ENCODE peak calls at places on chromosome 4, in six cellular contexts. One of them, this sample, is unnamed.

GRCh38 chr4:166422475-166422874 is 549.4 kb downstream of the TLL1 start:
- DNase-seq in upper lobe of left lung: no peak
- DNase-seq in suprapubic skin: no peak
- DNase-seq in transverse colon: no peak
- DNase-seq in esophagus muscularis mucosa: no peak
- DNase-seq in GM12878: no peak
- DNase-seq in this sample: no peak

GRCh38 chr4:158025131-158025530 is 147.7 kb downstream of the GASK1B start:
- DNase-seq in suprapubic skin: no peak
- DNase-seq in transverse colon: no peak
- DNase-seq in upper lobe of left lung: no peak
- DNase-seq in GM12878: no peak
- DNase-seq in esophagus muscularis mucosa: no peak
- DNase-seq in this sample: no peak

GRCh38 chr4:130736436-130737185 is 1640.7 kb downstream of the C4orf33 start:
- DNase-seq in upper lobe of left lung: peak; percentile 41
- DNase-seq in GM12878: no peak
- DNase-seq in suprapubic skin: no peak
- DNase-seq in transverse colon: no peak
- DNase-seq in esophagus muscularis mucosa: no peak
- DNase-seq in this sample: no peak

GRCh38 chr4:142130636-142131035 is 494.3 kb downstream of the IL15 start:
- DNase-seq in suprapubic skin: no peak
- DNase-seq in GM12878: no peak
- DNase-seq in upper lobe of left lung: no peak
- DNase-seq in transverse colon: no peak
- DNase-seq in esophagus muscularis mucosa: no peak
- DNase-seq in this sample: no peak

GRCh38 chr4:128782076-128782715 is 27.3 kb upstream of the JADE1 start:
- DNase-seq in esophagus muscularis mucosa: no peak
- DNase-seq in suprapubic skin: no peak
- DNase-seq in GM12878: no peak
- DNase-seq in transverse colon: peak; percentile 50
- DNase-seq in upper lobe of left lung: no peak
- DNase-seq in this sample: no peak

GRCh38 chr4:23401572-23401971 is 488.3 kb downstream of the PPARGC1A start:
- DNase-seq in suprapubic skin: no peak
- DNase-seq in transverse colon: no peak
- DNase-seq in GM12878: no peak
- DNase-seq in esophagus muscularis mucosa: no peak
- DNase-seq in upper lobe of left lung: no peak
- DNase-seq in this sample: no peak

GRCh38 chr4:84498203-84499026 is 677 bp downstream of the NKX6-1 start:
- DNase-seq in esophagus muscularis mucosa: no peak
- DNase-seq in GM12878: no peak
- DNase-seq in suprapubic skin: no peak
- DNase-seq in transverse colon: no peak
- DNase-seq in upper lobe of left lung: peak; percentile 88
- DNase-seq in this sample: no peak

GRCh38 chr4:118918388-118918787 is 29.7 kb downstream of the SYNPO2 start:
- DNase-seq in transverse colon: no peak
- DNase-seq in esophagus muscularis mucosa: no peak
- DNase-seq in upper lobe of left lung: no peak
- DNase-seq in GM12878: no peak
- DNase-seq in suprapubic skin: no peak
- DNase-seq in this sample: no peak

GRCh38 chr4:148442830-148443549 is 776 bp upstream of the NR3C2 start:
- DNase-seq in upper lobe of left lung: no peak
- DNase-seq in transverse colon: peak; percentile 42
- DNase-seq in suprapubic skin: no peak
- DNase-seq in GM12878: no peak
- DNase-seq in esophagus muscularis mucosa: no peak
- DNase-seq in this sample: no peak

GRCh38 chr4:106585920-106586349 is 217.4 kb upstream of the GIMD1 start:
- DNase-seq in upper lobe of left lung: no peak
- DNase-seq in transverse colon: no peak
- DNase-seq in esophagus muscularis mucosa: no peak
- DNase-seq in GM12878: no peak
- DNase-seq in suprapubic skin: no peak
- DNase-seq in this sample: no peak

GRCh38 chr4:112426416-112426815 is 89.6 kb downstream of the NEUROG2 start:
- DNase-seq in suprapubic skin: no peak
- DNase-seq in transverse colon: no peak
- DNase-seq in GM12878: no peak
- DNase-seq in upper lobe of left lung: no peak
- DNase-seq in esophagus muscularis mucosa: no peak
- DNase-seq in this sample: no peak

GRCh38 chr4:187436251-187436650 is 559.3 kb upstream of the ZFP42 start:
- DNase-seq in suprapubic skin: no peak
- DNase-seq in upper lobe of left lung: no peak
- DNase-seq in transverse colon: no peak
- DNase-seq in esophagus muscularis mucosa: no peak
- DNase-seq in GM12878: no peak
- DNase-seq in this sample: no peak

GRCh38 chr4:190019023-190019858 is 7.8 kb downstream of the FRG2 start:
- DNase-seq in transverse colon: no peak
- DNase-seq in GM12878: no peak
- DNase-seq in upper lobe of left lung: peak; percentile 82
- DNase-seq in suprapubic skin: no peak
- DNase-seq in esophagus muscularis mucosa: no peak
- DNase-seq in this sample: peak; percentile 10

GRCh38 chr4:70895405-70895804 is 6.8 kb upstream of the MOB1B start:
- DNase-seq in suprapubic skin: no peak
- DNase-seq in GM12878: no peak
- DNase-seq in esophagus muscularis mucosa: no peak
- DNase-seq in transverse colon: no peak
- DNase-seq in upper lobe of left lung: no peak
- DNase-seq in this sample: no peak

GRCh38 chr4:16692021-16692420 is 206.4 kb downstream of the LDB2 start:
- DNase-seq in esophagus muscularis mucosa: no peak
- DNase-seq in upper lobe of left lung: no peak
- DNase-seq in GM12878: no peak
- DNase-seq in suprapubic skin: no peak
- DNase-seq in transverse colon: no peak
- DNase-seq in this sample: no peak

GRCh38 chr4:566508-567295 is 9.4 kb downstream of the TMEM271 start:
- DNase-seq in esophagus muscularis mucosa: peak; percentile 64
- DNase-seq in suprapubic skin: no peak
- DNase-seq in upper lobe of left lung: no peak
- DNase-seq in transverse colon: no peak
- DNase-seq in GM12878: no peak
- DNase-seq in this sample: peak; percentile 62

GRCh38 chr4:162499478-162499877 is 335.7 kb upstream of the FSTL5 start:
- DNase-seq in suprapubic skin: no peak
- DNase-seq in GM12878: no peak
- DNase-seq in transverse colon: no peak
- DNase-seq in upper lobe of left lung: no peak
- DNase-seq in esophagus muscularis mucosa: no peak
- DNase-seq in this sample: no peak

GRCh38 chr4:95250544-95251137 is 298.1 kb downstream of the UNC5C start:
- DNase-seq in GM12878: no peak
- DNase-seq in upper lobe of left lung: no peak
- DNase-seq in suprapubic skin: no peak
- DNase-seq in transverse colon: no peak
- DNase-seq in esophagus muscularis mucosa: no peak
- DNase-seq in this sample: no peak

GRCh38 chr4:182240161-182241130 is 2.8 kb upstream of the TENM3 start:
- DNase-seq in upper lobe of left lung: no peak
- DNase-seq in GM12878: no peak
- DNase-seq in esophagus muscularis mucosa: peak; percentile 75
- DNase-seq in suprapubic skin: no peak
- DNase-seq in transverse colon: no peak
- DNase-seq in this sample: no peak

GRCh38 chr4:20565075-20565721 is 135.1 kb upstream of the PACRGL start:
- DNase-seq in transverse colon: no peak
- DNase-seq in GM12878: no peak
- DNase-seq in suprapubic skin: no peak
- DNase-seq in upper lobe of left lung: no peak
- DNase-seq in esophagus muscularis mucosa: no peak
- DNase-seq in this sample: no peak

GRCh38 chr4:7650606-7651400 is 216.1 kb upstream of the PSAPL1 start:
- DNase-seq in suprapubic skin: no peak
- DNase-seq in GM12878: no peak
- DNase-seq in esophagus muscularis mucosa: no peak
- DNase-seq in upper lobe of left lung: peak; percentile 65
- DNase-seq in transverse colon: no peak
- DNase-seq in this sample: no peak

GRCh38 chr4:8100696-8101095 is 57.9 kb downstream of the ABLIM2 start:
- DNase-seq in esophagus muscularis mucosa: no peak
- DNase-seq in suprapubic skin: no peak
- DNase-seq in GM12878: no peak
- DNase-seq in upper lobe of left lung: no peak
- DNase-seq in transverse colon: no peak
- DNase-seq in this sample: no peak

GRCh38 chr4:102343964-102344519 is 1.2 kb downstream of the SLC39A8 start:
- DNase-seq in GM12878: peak; percentile 21
- DNase-seq in upper lobe of left lung: no peak
- DNase-seq in suprapubic skin: no peak
- DNase-seq in esophagus muscularis mucosa: no peak
- DNase-seq in transverse colon: no peak
- DNase-seq in this sample: no peak

GRCh38 chr4:10096201-10096975 is 20.2 kb downstream of the WDR1 start:
- DNase-seq in upper lobe of left lung: no peak
- DNase-seq in GM12878: peak; percentile 60
- DNase-seq in suprapubic skin: no peak
- DNase-seq in transverse colon: peak; percentile 70
- DNase-seq in esophagus muscularis mucosa: no peak
- DNase-seq in this sample: peak; percentile 45

GRCh38 chr4:10095296-10095991 is 21.2 kb downstream of the WDR1 start:
- DNase-seq in transverse colon: no peak
- DNase-seq in esophagus muscularis mucosa: no peak
- DNase-seq in suprapubic skin: no peak
- DNase-seq in upper lobe of left lung: no peak
- DNase-seq in GM12878: no peak
- DNase-seq in this sample: no peak

GRCh38 chr4:10097906-10098769 is 18.5 kb downstream of the WDR1 start:
- DNase-seq in upper lobe of left lung: no peak
- DNase-seq in GM12878: no peak
- DNase-seq in suprapubic skin: no peak
- DNase-seq in transverse colon: no peak
- DNase-seq in esophagus muscularis mucosa: no peak
- DNase-seq in this sample: no peak

GRCh38 chr4:10098770-10099139 is 17.8 kb downstream of the WDR1 start:
- DNase-seq in transverse colon: no peak
- DNase-seq in esophagus muscularis mucosa: no peak
- DNase-seq in upper lobe of left lung: no peak
- DNase-seq in suprapubic skin: no peak
- DNase-seq in GM12878: no peak
- DNase-seq in this sample: no peak

DNA sequence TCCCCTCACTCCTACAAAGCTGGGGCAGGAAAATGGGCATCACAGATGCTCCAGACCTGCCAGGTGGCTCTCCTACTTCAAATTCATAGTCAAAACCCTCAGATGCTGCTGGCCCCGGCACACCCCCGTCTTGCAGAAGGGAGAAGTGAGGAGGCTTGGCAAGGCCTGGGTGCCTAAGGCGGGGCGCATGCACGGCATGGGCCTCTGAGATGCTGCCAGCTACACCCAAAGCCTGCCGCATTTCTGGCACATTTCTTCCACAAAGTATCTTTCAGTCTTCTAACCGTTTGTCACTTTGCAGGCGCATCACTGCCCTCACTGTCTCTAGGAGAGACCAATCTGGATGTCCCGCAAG is 19.6 kb downstream of the WDR1 start:
- DNase-seq in upper lobe of left lung: no peak
- DNase-seq in esophagus muscularis mucosa: no peak
- DNase-seq in GM12878: no peak
- DNase-seq in transverse colon: no peak
- DNase-seq in suprapubic skin: no peak
- DNase-seq in this sample: no peak
- TF ChIP-seq POLR2AphosphoS5 in upper lobe of left lung: no peak
- TF ChIP-seq POLR2AphosphoS5 in esophagus muscularis mucosa: no peak
- TF ChIP-seq POLR2AphosphoS5 in GM12878: peak; percentile 13
- TF ChIP-seq POLR2AphosphoS5 in transverse colon: no peak
- TF ChIP-seq POLR2AphosphoS5 in suprapubic skin: no peak
- TF ChIP-seq POLR2AphosphoS5 in this sample: no peak

GRCh38 chr4:173535932-173536331 is 5.9 kb upstream of the HAND2 start:
- DNase-seq in suprapubic skin: no peak
- DNase-seq in GM12878: no peak
- DNase-seq in esophagus muscularis mucosa: no peak
- DNase-seq in transverse colon: no peak
- DNase-seq in upper lobe of left lung: no peak
- DNase-seq in this sample: no peak
- TF ChIP-seq POLR2AphosphoS5 in suprapubic skin: no peak
- TF ChIP-seq POLR2AphosphoS5 in GM12878: no peak
- TF ChIP-seq POLR2AphosphoS5 in esophagus muscularis mucosa: no peak
- TF ChIP-seq POLR2AphosphoS5 in transverse colon: no peak
- TF ChIP-seq POLR2AphosphoS5 in upper lobe of left lung: no peak
- TF ChIP-seq POLR2AphosphoS5 in this sample: no peak

GRCh38 chr4:86816463-86817107 is 32.6 kb downstream of the SLC10A6 start:
- DNase-seq in suprapubic skin: peak; percentile 79
- DNase-seq in transverse colon: no peak
- DNase-seq in esophagus muscularis mucosa: no peak
- DNase-seq in upper lobe of left lung: no peak
- DNase-seq in GM12878: no peak
- DNase-seq in this sample: no peak
- TF ChIP-seq POLR2AphosphoS5 in suprapubic skin: peak; percentile 42
- TF ChIP-seq POLR2AphosphoS5 in transverse colon: no peak
- TF ChIP-seq POLR2AphosphoS5 in esophagus muscularis mucosa: no peak
- TF ChIP-seq POLR2AphosphoS5 in upper lobe of left lung: no peak
- TF ChIP-seq POLR2AphosphoS5 in GM12878: no peak
- TF ChIP-seq POLR2AphosphoS5 in this sample: no peak

DNA sequence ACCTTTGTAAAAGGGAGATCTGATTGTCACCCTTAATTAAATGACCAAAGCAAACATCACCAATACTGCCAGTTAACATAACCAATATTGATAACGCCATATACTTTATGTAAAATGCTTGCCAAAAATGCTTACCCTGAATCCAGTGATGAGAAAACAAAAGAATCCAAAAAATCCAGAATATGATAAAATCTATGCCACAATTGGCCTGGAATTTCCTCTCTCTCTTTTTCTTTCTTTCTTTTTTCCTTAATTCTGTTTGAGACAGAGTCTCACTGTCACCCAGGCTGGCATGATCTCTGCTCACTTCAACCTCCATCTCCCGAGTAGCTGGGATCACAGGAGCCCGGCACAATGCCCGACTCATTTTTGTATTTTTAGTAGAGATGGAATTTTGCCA is 9.8 kb upstream of the SLC7A11 start:
- DNase-seq in upper lobe of left lung: no peak
- DNase-seq in suprapubic skin: no peak
- DNase-seq in esophagus muscularis mucosa: no peak
- DNase-seq in GM12878: no peak
- DNase-seq in transverse colon: no peak
- DNase-seq in this sample: no peak
- TF ChIP-seq POLR2AphosphoS5 in upper lobe of left lung: no peak
- TF ChIP-seq POLR2AphosphoS5 in suprapubic skin: no peak
- TF ChIP-seq POLR2AphosphoS5 in esophagus muscularis mucosa: no peak
- TF ChIP-seq POLR2AphosphoS5 in GM12878: no peak
- TF ChIP-seq POLR2AphosphoS5 in transverse colon: no peak
- TF ChIP-seq POLR2AphosphoS5 in this sample: no peak